ENCODE peak calls at places on chromosomes 5 and 9, in eight cellular contexts. S is astrocyte, P is HFFc6, H is cardiac muscle cell, U is AG10803, N is fibroblast of pulmonary artery, Z is endothelial cell of umbilical vein, M is SK-N-SH. D is an unnamed sample.

GRCh38 chr5:160390787-160391696 is 8.8 kb downstream of the FAM200C start:
- DNase-seq in U (peak; percentile 43), S (peak; percentile 16), M (no peak), N (peak; percentile 50), P (peak; percentile 28), Z (peak; percentile 30), H (peak; percentile 7), D (no peak)

GRCh38 chr5:159097461-159098284 is 2.0 kb downstream of the EBF1 start:
- DNase-seq in H (no peak), Z (no peak), N (peak; percentile 55), U (peak; percentile 73), P (no peak), M (peak; percentile 46), S (peak; percentile 27), D (peak; percentile 67)

GRCh38 chr5:147504535-147504934 is 5.3 kb downstream of the DPYSL3 start:
- DNase-seq in U (no peak), N (no peak), Z (peak; percentile 78), P (no peak), M (no peak), S (peak; percentile 55), H (no peak), D (no peak)

GRCh38 chr9:16425572-16425971 is 444.9 kb downstream of the BNC2 start:
- DNase-seq in P (peak; percentile 67), U (peak; percentile 77), S (peak; percentile 73), H (no peak), Z (no peak), N (peak; percentile 87), M (no peak), D (no peak)

GRCh38 chr9:114308361-114308950 is 14.4 kb upstream of the ORM1 start:
- DNase-seq in Z (no peak), M (no peak), S (no peak), P (no peak), N (no peak), H (no peak), U (no peak), D (no peak)

GRCh38 chr5:61969761-61970160 is 336.2 kb upstream of the KIF2A start:
- DNase-seq in H (no peak), U (peak; percentile 20), S (no peak), N (no peak), P (no peak), M (no peak), Z (no peak), D (no peak)

GRCh38 chr9:135830496-135830895 is 76.8 kb downstream of the CAMSAP1 start:
- DNase-seq in P (no peak), S (no peak), N (no peak), U (no peak), Z (no peak), M (no peak), H (no peak), D (no peak)

GRCh38 chr5:179793470-179794139 is at the start of gene LTC4S:
- DNase-seq in M (no peak), S (peak; percentile 60), N (peak; percentile 80), H (no peak), P (no peak), Z (peak; percentile 52), U (peak; percentile 77), D (no peak)

GRCh38 chr5:83595217-83595616 is 123.7 kb downstream of the VCAN start:
- DNase-seq in P (no peak), Z (no peak), N (no peak), S (no peak), U (no peak), H (no peak), M (no peak), D (no peak)

GRCh38 chr5:15693933-15694332 is 194.0 kb downstream of the FBXL7 start:
- DNase-seq in P (no peak), M (no peak), Z (no peak), S (no peak), N (no peak), H (no peak), U (no peak), D (peak; percentile 50)

GRCh38 chr5:8060235-8061139 is 191.5 kb downstream of the MTRR start:
- DNase-seq in M (no peak), S (no peak), U (no peak), P (no peak), Z (no peak), N (no peak), H (no peak), D (peak; percentile 44)

GRCh38 chr9:131618071-131618479 is 72.8 kb downstream of the PRRT1B start:
- DNase-seq in U (no peak), S (no peak), M (peak; percentile 77), N (peak; percentile 55), P (no peak), Z (peak; percentile 60), H (peak; percentile 52), D (no peak)

GRCh38 chr9:112555091-112555643 is 68.5 kb downstream of the KIAA1958 start:
- DNase-seq in Z (no peak), U (no peak), M (no peak), H (no peak), S (no peak), N (no peak), P (no peak), D (no peak)

GRCh38 chr5:10695055-10695649 is 65.9 kb downstream of the DAP start:
- DNase-seq in M (peak; percentile 83), N (peak; percentile 75), H (peak; percentile 79), U (peak; percentile 71), Z (peak; percentile 72), P (peak; percentile 71), S (peak; percentile 51), D (peak; percentile 77)

GRCh38 chr5:95673076-95673475 is 9.7 kb downstream of the SPATA9 start:
- DNase-seq in U (peak; percentile 75), H (no peak), S (peak; percentile 9), N (peak; percentile 55), Z (no peak), M (no peak), P (peak; percentile 50), D (peak; percentile 24)

GRCh38 chr9:127049044-127049443 is 73.4 kb downstream of the ANGPTL2 start:
- DNase-seq in M (no peak), S (peak; percentile 86), U (peak; percentile 89), Z (peak; percentile 98), N (peak; percentile 98), P (peak; percentile 87), H (no peak), D (no peak)

GRCh38 chr9:130896233-130897012 is at the start of gene QRFP:
- DNase-seq in N (no peak), U (no peak), H (no peak), S (no peak), P (no peak), Z (no peak), M (no peak), D (peak; percentile 17)

GRCh38 chr5:73939535-73939934 is 313.5 kb downstream of the ARHGEF28 start:
- DNase-seq in S (peak; percentile 8), N (no peak), H (no peak), P (no peak), Z (no peak), U (no peak), M (no peak), D (no peak)

DNA sequence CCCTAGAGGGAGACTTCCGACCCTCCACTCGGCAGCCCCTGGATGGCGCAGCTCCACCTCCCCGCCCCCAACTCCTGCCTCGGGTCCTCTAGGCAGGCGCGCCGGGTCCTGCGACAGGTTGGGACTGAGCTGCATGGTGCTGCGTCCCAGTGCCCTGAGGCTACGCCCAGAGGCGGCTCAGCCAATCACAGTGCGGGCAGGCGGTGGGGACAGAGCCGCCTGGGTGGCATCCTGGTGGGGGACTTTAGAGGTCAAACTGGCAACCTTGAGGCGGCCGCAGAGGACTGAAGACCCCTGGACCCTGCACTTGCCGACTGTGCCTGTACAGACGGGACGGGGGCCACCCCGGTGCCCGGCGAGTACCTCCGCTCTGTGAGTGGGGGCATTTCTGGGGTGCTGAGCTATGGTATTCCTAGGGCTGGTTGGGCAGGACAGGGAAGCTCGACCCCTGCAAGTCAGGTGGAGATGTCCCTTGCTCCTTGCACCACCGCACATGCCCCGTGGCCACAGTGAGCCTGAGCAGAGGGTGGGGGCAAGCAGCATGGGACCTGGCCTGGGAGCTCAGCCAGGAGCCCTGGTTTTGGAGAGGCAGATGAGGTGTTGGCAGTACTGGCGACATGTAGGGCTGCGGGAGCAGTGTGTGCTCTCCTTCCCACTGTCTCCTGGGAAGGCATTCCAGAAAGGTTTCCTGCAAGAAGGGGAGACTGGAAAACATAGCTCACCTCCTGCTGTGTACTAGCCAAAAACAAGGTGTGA is 45.5 kb downstream of the CTSL start:
- DNase-seq in H (no peak), N (no peak), P (no peak), Z (no peak), M (peak; percentile 26), S (no peak), U (no peak), D (no peak)
- TF ChIP-seq CTCF in H (no peak), N (no peak), P (no peak), Z (no peak), M (no peak), S (no peak), U (no peak), D (no peak)

GRCh38 chr5:26940981-26941380 is 97.4 kb downstream of the CDH9 start:
- DNase-seq in N (no peak), U (no peak), P (no peak), M (no peak), Z (no peak), S (peak; percentile 2), H (no peak), D (no peak)

GRCh38 chr5:26945881-26946280 is 92.5 kb downstream of the CDH9 start:
- DNase-seq in N (no peak), M (no peak), P (no peak), U (no peak), S (peak; percentile 1), H (no peak), Z (no peak), D (no peak)

DNA sequence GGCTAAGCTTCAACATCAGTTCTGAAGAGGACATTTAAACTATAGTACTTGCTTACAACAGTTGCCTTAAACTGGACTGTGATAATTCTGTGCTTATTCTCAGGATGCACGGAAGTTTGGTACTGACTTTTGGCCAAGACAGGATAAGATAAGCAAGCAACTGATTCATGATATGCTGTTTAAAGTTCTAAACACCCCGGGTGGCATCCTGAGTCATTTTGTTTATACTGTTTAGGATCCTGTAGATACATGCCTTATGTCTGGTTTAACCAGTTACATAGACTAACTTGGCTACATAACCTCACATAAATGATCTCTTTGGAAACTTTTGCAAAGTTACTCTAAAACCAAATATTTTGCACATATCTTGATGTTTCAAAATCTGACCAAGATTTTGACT is 95.9 kb downstream of the CDH9 start:
- DNase-seq in S (peak; percentile 2), P (no peak), Z (no peak), U (no peak), N (peak; percentile 39), M (no peak), H (no peak), D (no peak)
- TF ChIP-seq CTCF in S (no peak), P (no peak), Z (no peak), U (no peak), N (no peak), M (no peak), H (no peak), D (no peak)

GRCh38 chr5:173496129-173496882 is 120.1 kb downstream of the BOD1 start:
- DNase-seq in S (no peak), P (no peak), M (no peak), H (no peak), Z (no peak), U (no peak), N (no peak), D (no peak)
- TF ChIP-seq CTCF in S (no peak), P (peak; percentile 36), M (no peak), H (peak; percentile 17), Z (no peak), U (peak; percentile 15), N (no peak), D (no peak)

DNA sequence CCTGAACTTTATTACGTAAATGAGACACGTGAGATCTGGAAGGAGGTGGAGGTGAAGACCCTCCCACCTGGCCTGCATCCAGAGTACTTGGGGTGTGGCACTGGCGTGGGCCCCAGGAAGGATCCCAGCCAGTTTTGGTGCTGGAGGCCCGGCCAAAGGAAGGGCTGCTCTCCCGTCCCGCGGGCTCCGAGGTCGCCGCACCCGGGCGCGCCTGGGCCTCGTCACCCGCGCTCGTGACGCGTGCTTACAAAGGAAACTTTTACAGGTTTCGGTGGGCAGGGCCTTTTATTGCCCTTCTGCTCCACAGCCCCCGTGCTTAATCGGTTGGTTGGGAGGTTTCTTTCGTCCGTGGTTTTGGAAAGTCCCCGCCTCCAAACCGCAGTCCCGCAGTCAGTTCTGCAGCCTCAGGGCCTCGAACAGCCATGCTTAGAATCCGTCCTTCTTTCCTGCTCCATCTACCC is 29.2 kb downstream of the CDKN2A start:
- DNase-seq in M (no peak), N (peak; percentile 83), S (peak; percentile 53), P (no peak), Z (peak; percentile 27), U (peak; percentile 45), H (no peak), D (no peak)
- TF ChIP-seq CTCF in M (no peak), N (no peak), S (no peak), P (no peak), Z (no peak), U (no peak), H (no peak), D (no peak)